ENCODE peak calls at places on chromosomes 13 and 19, in seven cellular contexts. F is fibroblast of pulmonary artery, C is lung, W is esophagus squamous epithelium, U is tibial nerve, B is body of pancreas, S is stomach. N is an unnamed sample.

GRCh38 chr13:97460004-97460756 is 26.2 kb downstream of the RAP2A start:
- DNase-seq in F (peak; percentile 40), C (no peak), W (no peak), U (no peak), B (peak; percentile 10), S (no peak), N (peak; percentile 91)

GRCh38 chr13:108214511-108215383 is 589 bp downstream of the LIG4 start:
- DNase-seq in F (no peak), C (no peak), W (peak; percentile 41), U (no peak), B (peak; percentile 16), S (no peak), N (peak; percentile 13)

GRCh38 chr19:13460045-13460444 is 46.2 kb downstream of the CACNA1A start:
- DNase-seq in F (no peak), C (no peak), W (no peak), U (no peak), B (no peak), S (no peak), N (no peak)

GRCh38 chr13:93765811-93766210 is 539.2 kb downstream of the GPC6 start:
- DNase-seq in F (no peak), C (no peak), W (no peak), U (no peak), B (no peak), S (no peak), N (no peak)

GRCh38 chr19:7480975-7481265 is 7.9 kb downstream of the PEX11G start:
- DNase-seq in F (no peak), C (no peak), W (no peak), U (no peak), B (peak; percentile 63), S (no peak), N (no peak)

GRCh38 chr19:42512743-42513304 is 15.5 kb downstream of the CEACAM1 start:
- DNase-seq in F (no peak), C (no peak), W (no peak), U (no peak), B (no peak), S (no peak), N (peak; percentile 85)

GRCh38 chr13:25192052-25192451 is 20.0 kb upstream of the AMER2 start:
- DNase-seq in F (no peak), C (no peak), W (no peak), U (no peak), B (no peak), S (no peak), N (no peak)

GRCh38 chr13:80101040-80101439 is 239.9 kb downstream of the SPRY2 start:
- DNase-seq in F (no peak), C (no peak), W (no peak), U (no peak), B (no peak), S (no peak), N (no peak)

DNA sequence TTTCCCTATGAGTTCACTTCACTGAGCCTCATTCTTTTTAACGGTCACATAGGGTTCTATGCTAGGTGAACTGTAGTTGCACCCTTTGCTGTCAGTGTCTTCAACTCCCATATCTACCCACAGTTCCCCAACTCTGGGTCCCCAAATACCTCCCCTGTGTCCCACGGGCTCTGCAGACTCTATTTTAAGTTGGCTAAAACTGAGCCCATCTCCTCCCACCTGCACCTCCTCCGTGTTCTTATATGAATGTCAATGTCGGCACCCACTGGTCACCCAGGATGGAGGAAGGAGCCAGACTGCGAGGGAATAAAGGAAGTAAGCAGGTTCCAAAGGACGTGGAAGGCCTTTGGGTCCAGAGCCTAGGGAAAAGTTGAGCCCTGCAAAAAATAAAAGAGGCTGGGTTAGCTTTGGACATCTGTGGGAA is 804 bp upstream of the PIN1 start:
- DNase-seq in F (no peak), C (no peak), W (no peak), U (no peak), B (no peak), S (no peak), N (no peak)
- H3K4me3 ChIP-seq in F (peak overlapping the region; percentile 79), C (no peak overlapping the region), W (peak overlapping the region; percentile 99), U (no peak overlapping the region), B (no peak overlapping the region), S (peak overlapping the region; percentile 100), N (peak overlapping the region; percentile 88)

DNA sequence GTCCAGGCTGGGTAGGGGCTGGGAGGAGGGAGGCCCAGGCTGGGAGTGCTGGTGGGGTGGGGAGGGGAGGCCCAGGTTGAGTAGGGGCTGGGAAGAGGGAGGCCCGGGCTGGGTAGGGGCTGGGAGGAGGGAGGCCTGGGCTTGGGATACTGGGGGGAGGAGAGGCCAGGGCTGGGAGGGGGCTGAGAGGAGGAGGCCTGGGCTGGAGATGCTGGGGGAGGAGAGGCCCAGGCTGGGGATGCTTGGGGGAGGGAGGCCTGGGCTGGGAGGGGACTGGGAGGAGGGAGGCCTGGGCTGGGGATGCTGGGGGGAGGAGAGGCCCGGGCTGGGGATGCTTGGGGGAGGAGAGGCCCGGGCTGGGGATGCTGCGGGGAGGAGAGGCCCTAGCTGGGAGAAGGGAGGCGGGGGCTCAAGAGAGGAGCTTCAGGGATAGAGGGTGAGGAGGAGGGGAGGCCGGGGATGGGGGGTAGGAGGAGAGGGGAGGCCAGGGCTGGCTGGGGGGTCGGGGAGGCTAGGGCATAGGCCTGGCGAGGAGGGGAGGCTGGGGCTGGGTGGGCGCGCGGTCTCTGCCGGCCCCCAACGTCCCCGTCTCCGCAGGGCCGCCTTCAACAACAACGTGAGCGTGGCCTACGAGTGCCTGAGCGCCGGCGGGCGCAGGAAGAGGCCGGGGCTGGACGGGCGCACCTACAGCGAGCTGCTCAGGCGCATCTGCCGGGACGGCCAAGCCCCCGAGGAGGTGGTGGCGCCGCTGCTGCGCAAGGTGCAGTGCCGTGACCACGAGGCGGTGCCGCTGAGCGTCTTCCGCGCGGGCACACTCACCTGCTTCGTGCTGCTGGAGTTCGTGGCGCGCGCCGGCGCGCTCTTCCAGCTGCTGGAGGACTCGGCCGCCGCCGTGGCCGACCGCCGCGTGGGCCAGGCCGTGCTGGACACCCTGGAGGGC is 11.3 kb downstream of the TPGS1 start:
- DNase-seq in F (peak; percentile 74), C (no peak), W (no peak), U (no peak), B (no peak), S (no peak), N (peak; percentile 46)
- TF ChIP-seq CTCF in F (no peak), C (no peak), W (no peak), U (no peak), B (no peak), S (no peak), N (no peak)

DNA sequence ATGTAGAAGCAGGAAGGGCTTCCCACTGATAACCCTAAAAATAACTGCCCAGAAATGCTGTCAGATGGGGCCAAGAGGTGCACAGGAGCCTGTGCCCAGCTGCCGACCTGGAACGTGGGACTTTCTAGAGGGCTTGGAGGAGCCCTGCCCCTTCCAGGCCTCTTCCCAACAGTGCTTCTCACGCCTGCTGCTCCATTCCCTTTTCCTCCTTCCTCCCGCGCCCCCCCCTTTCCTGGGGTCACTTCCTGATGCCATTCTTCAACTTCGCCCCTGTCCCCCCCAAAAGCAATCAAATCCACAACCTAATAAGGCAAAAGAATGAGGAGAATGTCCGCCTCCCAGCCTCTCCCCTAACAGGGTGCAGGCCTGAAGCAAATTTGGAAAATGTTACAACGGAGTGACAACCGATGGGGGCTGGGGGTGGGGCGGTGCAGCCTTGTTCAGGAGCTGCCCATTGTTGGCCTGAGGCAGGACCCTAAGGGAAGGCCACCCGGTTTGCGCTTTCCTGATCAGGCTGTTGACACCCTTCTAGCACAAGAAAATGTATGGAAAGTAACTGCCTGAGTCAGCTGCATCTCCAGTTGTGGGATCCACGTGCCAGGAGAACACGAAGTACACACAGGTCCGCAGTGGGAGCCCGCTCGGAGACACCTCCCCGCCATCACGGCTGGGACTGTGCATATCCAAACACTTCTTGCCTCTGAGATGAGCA is 18.7 kb downstream of the ACTN4 start:
- DNase-seq in F (peak; percentile 84), C (peak; percentile 83), W (no peak), U (peak; percentile 43), B (peak; percentile 76), S (no peak), N (no peak)
- H3K4me3 ChIP-seq in F (no peak overlapping the region), C (no peak overlapping the region), W (peak overlapping the region; percentile 29), U (no peak overlapping the region), B (no peak overlapping the region), S (no peak overlapping the region), N (no peak overlapping the region)

GRCh38 chr19:49428547-49429451 is 3.6 kb downstream of the GFY start:
- DNase-seq in F (no peak), C (no peak), W (no peak), U (no peak), B (no peak), S (no peak), N (no peak)

GRCh38 chr19:49430172-49430677 is 5.0 kb downstream of the GFY start:
- DNase-seq in F (no peak), C (no peak), W (no peak), U (no peak), B (no peak), S (no peak), N (no peak)

GRCh38 chr19:49432141-49433073 is 7.2 kb downstream of the GFY start:
- DNase-seq in F (no peak), C (no peak), W (no peak), U (no peak), B (no peak), S (no peak), N (peak; percentile 48)

GRCh38 chr19:49431330-49431749 is 6.2 kb downstream of the GFY start:
- DNase-seq in F (no peak), C (no peak), W (no peak), U (no peak), B (no peak), S (no peak), N (no peak)

DNA sequence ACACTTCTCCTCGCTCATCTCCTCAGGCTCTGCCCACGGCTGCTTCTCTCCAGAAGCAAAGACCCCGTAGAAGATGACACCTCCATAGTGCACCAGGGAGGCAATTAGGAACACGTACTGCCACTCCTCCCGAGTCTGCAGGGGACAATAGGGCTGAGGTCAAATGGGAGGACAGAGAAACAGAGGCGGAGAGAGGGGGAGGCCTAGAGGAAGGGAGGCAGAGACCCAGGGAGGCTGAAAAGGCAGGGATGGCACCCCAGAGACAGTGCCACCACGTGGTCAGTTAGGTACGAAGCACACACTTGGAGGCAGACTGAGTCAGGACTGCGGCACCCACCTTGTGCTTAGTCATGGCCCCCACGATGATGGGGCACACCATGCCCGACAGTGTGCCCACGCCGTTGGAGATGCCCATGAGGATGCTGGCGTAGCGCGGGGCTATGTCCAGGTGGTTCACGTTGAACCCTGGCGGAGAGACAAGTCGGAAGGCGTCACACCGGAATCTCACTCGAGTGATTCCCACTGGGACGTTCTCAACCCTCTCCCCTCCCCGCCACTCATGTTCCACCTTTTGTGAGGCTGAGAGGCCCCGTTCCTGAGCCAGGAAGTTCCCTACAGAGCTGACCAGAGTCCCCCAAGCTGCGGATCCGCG is 5.6 kb downstream of the GFY start:
- DNase-seq in F (no peak), C (no peak), W (no peak), U (no peak), B (no peak), S (no peak), N (no peak)
- TF ChIP-seq CTCF in F (peak; percentile 19), C (no peak), W (no peak), U (no peak), B (no peak), S (no peak), N (peak; percentile 38)